ENCODE peak calls at places on chromosomes 2 and 18, in seven cellular contexts. F is mucosa of descending colon; A is CD8-positive, alpha-beta T cell; R is WERI-Rb-1; N is progenitor cell of endocrine pancreas; B is adrenal gland; P is A549. M is an unnamed sample.

GRCh38 chr2:240463274-240463865 is 27.9 kb downstream of the GPC1 start:
- DNase-seq in B (peak; percentile 49), N (peak; percentile 8), F (peak; percentile 23), A (peak; percentile 3), P (no peak), R (peak; percentile 7), M (no peak)

GRCh38 chr2:11675423-11676112 is 5.6 kb upstream of the NTSR2 start:
- DNase-seq in B (no peak), P (no peak), A (no peak), F (no peak), N (no peak), R (peak; percentile 3), M (no peak)

GRCh38 chr2:199471443-199472057 is 13.8 kb upstream of the SATB2 start:
- DNase-seq in P (no peak), R (peak; percentile 89), N (peak; percentile 83), F (peak; percentile 91), A (no peak), B (peak; percentile 78), M (peak; percentile 42)

GRCh38 chr2:20611077-20611843 is 39.6 kb downstream of the HS1BP3 start:
- DNase-seq in R (peak; percentile 4), B (peak; percentile 82), A (no peak), N (no peak), P (no peak), F (peak; percentile 45), M (no peak)

GRCh38 chr2:225400546-225400945 is 1.0 kb downstream of the NYAP2 start:
- DNase-seq in R (no peak), B (no peak), A (no peak), P (no peak), F (no peak), N (no peak), M (no peak)

GRCh38 chr2:74864728-74865722 is 31.1 kb downstream of the HK2 start:
- DNase-seq in B (no peak), F (no peak), A (no peak), N (no peak), R (no peak), P (no peak), M (no peak)

GRCh38 chr18:63619661-63620060 is 24.4 kb downstream of the SERPINB4 start:
- DNase-seq in A (no peak), F (no peak), B (no peak), N (no peak), R (no peak), P (no peak), M (no peak)

GRCh38 chr2:25076749-25077148 is 34.9 kb downstream of the EFR3B start:
- DNase-seq in R (peak; percentile 74), B (no peak), P (no peak), N (no peak), F (no peak), A (no peak), M (no peak)

GRCh38 chr2:118864207-118864606 is 16.8 kb upstream of the EN1 start:
- DNase-seq in R (no peak), N (no peak), A (no peak), B (no peak), P (no peak), F (no peak), M (no peak)

GRCh38 chr2:10433264-10433947 is 14.7 kb downstream of the ODC1 start:
- DNase-seq in A (no peak), N (no peak), F (no peak), P (no peak), R (no peak), B (no peak), M (no peak)

GRCh38 chr2:19357383-19358241 is 811 bp downstream of the OSR1 start:
- DNase-seq in R (no peak), P (no peak), B (no peak), F (peak; percentile 56), A (no peak), N (no peak), M (no peak)

GRCh38 chr2:36597003-36597531 is 901 bp downstream of the FEZ2 start:
- DNase-seq in A (no peak), N (no peak), B (no peak), P (no peak), F (no peak), R (no peak), M (no peak)

GRCh38 chr2:45315881-45316280 is 295.2 kb downstream of the SRBD1 start:
- DNase-seq in B (no peak), A (no peak), P (no peak), F (no peak), N (no peak), R (no peak), M (no peak)

GRCh38 chr2:204643326-204643725 is 98.1 kb downstream of the PARD3B start:
- DNase-seq in N (no peak), R (no peak), B (no peak), P (no peak), A (no peak), F (no peak), M (no peak)

GRCh38 chr2:217466799-217467198 is 536.0 kb downstream of the TNS1 start:
- DNase-seq in F (no peak), B (no peak), P (no peak), N (no peak), R (no peak), A (no peak), M (no peak)

GRCh38 chr2:209809256-209809655 is 37.6 kb downstream of the UNC80 start:
- DNase-seq in F (no peak), A (no peak), N (no peak), B (no peak), P (no peak), R (no peak), M (no peak)

GRCh38 chr2:66721776-66722175 is 286.9 kb downstream of the MEIS1 start:
- DNase-seq in A (no peak), R (no peak), B (no peak), P (no peak), N (no peak), F (no peak), M (no peak)

GRCh38 chr2:44291281-44292248 is 16.3 kb downstream of the SLC3A1 start:
- DNase-seq in F (peak; percentile 69), R (peak; percentile 83), B (peak; percentile 74), N (peak; percentile 62), P (peak; percentile 81), A (no peak), M (no peak)

GRCh38 chr2:40227200-40227599 is 224.7 kb downstream of the SLC8A1 start:
- DNase-seq in A (no peak), B (no peak), R (no peak), P (no peak), F (no peak), N (no peak), M (no peak)

GRCh38 chr2:207437857-207438166 is 92.0 kb upstream of the CREB1 start:
- DNase-seq in P (no peak), N (no peak), A (no peak), B (peak; percentile 91), F (no peak), R (no peak), M (no peak)

GRCh38 chr2:133953524-133953923 is 300.3 kb upstream of the MGAT5 start:
- DNase-seq in A (no peak), R (no peak), F (no peak), N (no peak), P (no peak), B (no peak), M (peak; percentile 19)

GRCh38 chr2:216066255-216066654 is 15.4 kb downstream of the PECR start:
- DNase-seq in P (no peak), R (no peak), B (no peak), A (no peak), N (no peak), F (no peak), M (no peak)

DNA sequence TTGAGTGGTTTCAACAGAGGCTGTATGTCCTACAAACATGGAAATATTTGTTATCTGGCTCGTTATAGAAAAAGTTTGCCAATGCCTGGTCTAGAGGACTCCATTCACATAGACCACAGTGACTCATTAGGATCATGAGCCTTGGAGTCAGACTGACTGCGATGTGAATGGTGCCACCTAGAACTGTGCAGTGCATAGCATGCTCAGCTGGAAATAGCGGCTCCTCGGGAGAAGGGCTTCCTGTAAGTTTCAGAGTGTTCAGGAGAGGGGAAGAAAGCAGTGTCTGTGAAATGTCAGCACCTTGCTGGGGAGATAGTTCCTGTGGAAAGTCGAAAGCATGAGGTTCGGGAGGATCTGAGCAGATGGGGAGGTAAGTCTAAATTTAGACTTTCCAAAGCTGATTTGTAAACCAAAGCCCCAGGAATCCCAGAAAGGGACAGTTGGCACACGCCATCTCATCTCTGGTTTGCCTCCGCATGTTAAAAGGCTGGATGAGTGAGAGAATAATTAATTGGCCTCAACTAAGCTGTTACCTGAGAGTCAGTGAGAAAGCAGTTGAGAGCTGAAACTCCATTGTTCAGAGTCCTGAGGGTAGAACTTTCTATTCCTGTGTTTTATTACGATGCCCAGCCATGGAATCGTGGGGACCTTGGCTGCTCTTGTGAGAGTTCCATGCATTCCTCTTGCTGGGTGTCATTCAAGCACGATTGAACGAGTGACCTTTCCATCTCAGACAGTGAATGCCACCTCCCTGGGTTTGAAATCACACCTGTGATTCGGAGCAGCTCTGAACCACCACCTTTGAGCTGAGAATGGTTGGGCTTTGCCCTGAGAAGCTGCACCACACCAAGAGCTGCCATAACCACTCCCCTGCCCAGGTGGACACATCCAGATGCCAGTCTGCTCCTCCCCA is 99.5 kb downstream of the MAPK4 start:
- DNase-seq in F (no peak), B (peak; percentile 38), R (peak; percentile 77), N (no peak), A (no peak), P (peak; percentile 16), M (no peak)
- TF ChIP-seq CTCF in F (no peak), B (no peak), R (peak; percentile 71), N (no peak), A (no peak), P (no peak), M (no peak)

DNA sequence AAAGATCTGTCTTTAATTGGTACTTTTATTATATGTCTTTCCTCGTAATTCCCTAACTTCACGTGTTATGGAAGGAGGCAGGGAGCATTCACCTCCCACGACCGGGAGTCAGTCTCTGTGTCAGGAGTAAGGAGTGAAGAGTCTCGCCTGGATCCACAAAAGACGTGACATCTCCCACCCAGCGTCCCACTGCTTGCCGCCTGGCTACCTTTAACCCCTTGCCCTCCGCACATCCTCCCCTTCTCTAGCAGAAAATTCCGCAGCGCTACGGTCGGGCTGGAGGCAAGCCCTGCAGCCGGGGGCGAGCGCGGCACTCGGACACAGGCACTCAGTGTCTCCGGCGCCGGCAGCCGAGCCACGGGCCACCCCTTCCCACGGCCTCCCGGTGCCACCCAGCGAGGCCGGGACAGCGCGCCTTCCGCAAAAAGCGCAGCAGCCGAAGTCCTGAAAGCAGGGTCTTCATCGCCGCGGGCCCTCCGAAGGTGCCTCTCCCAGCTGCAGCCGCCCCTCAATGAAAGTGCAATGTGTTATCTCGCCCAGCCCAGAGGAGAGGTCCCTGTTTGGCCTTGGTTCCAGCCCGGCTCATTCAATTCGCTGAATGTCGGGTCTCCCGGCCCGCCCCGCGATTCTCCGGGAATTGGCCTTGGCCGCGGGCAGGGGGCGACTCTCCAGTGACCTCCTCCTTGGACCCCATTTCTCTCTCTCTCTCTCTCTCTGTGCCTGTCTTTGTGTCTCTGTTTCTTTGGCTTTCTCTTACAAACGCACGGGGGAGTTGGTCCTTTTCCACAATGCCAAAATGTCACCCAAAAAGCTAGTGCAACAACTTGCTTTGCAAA is 1.2 kb downstream of the DLGAP1 start:
- DNase-seq in P (no peak), A (no peak), N (peak; percentile 33), B (no peak), F (no peak), R (no peak), M (no peak)
- TF ChIP-seq CTCF in P (no peak), A (no peak), N (peak; percentile 33), B (no peak), F (no peak), R (no peak), M (no peak)

GRCh38 chr18:70072678-70073077 is 125.0 kb upstream of the CD226 start:
- DNase-seq in P (no peak), F (no peak), N (no peak), R (no peak), A (no peak), B (no peak), M (no peak)
- TF ChIP-seq CTCF in P (peak; percentile 34), F (no peak), N (peak; percentile 44), R (no peak), A (peak; percentile 27), B (peak; percentile 38), M (no peak)

GRCh38 chr2:241788572-241788971 is 11.9 kb downstream of the GAL3ST2 start:
- DNase-seq in B (no peak), R (no peak), P (no peak), N (no peak), F (peak; percentile 17), A (no peak), M (peak; percentile 23)
- TF ChIP-seq CTCF in B (no peak), R (no peak), P (no peak), N (no peak), F (no peak), A (no peak), M (peak; percentile 20)

M was measured in OCI-LY7.